ENCODE peak calls at places on chromosomes 1 and 21, in four cellular contexts. A is CD8-positive, alpha-beta memory T cell; Y is CMK; C is fibroblast of the aortic adventitia. N is an unnamed sample.

GRCh38 chr1:111406325-111406768 is 21.2 kb downstream of the OVGP1 start:
- DNase-seq in Y (no peak), A (peak; percentile 10), C (peak; percentile 84), N (peak; percentile 48)

GRCh38 chr1:27445177-27445936 is 44.6 kb downstream of the WASF2 start:
- DNase-seq in Y (no peak), A (no peak), C (no peak), N (no peak)

GRCh38 chr21:17798796-17799195 is 20.4 kb downstream of the C21orf91 start:
- DNase-seq in Y (no peak), A (no peak), C (peak; percentile 11), N (no peak)

GRCh38 chr1:22089134-22089571 is 36.6 kb downstream of the CDC42 start:
- DNase-seq in C (no peak), A (no peak), Y (no peak), N (no peak)

GRCh38 chr1:1216770-1217620 is 3.0 kb upstream of the TNFRSF4 start:
- DNase-seq in C (no peak), A (no peak), Y (no peak), N (no peak)

GRCh38 chr1:89659322-89660061 is 26.6 kb downstream of the LRRC8C start:
- DNase-seq in A (peak; percentile 13), Y (no peak), C (no peak), N (no peak)

GRCh38 chr1:169949139-169949538 is 55.4 kb upstream of the SCYL3 start:
- DNase-seq in A (no peak), C (peak; percentile 54), Y (no peak), N (peak; percentile 39)

GRCh38 chr21:43824250-43824882 is 35.0 kb downstream of the RRP1 start:
- DNase-seq in Y (no peak), C (peak; percentile 56), A (no peak), N (peak; percentile 62)

GRCh38 chr1:47104816-47105215 is 32.4 kb upstream of the CYP4A22 start:
- DNase-seq in C (no peak), Y (no peak), A (no peak), N (no peak)

GRCh38 chr1:167683641-167684502 is 37.9 kb upstream of the MPZL1 start:
- DNase-seq in C (no peak), Y (no peak), A (no peak), N (peak; percentile 41)

N was measured in IMR-90.